ENCODE peak calls at places on chromosomes 11 and 22, in six cellular contexts. V is pancreas, J is stomach, F is spleen, T is gastrocnemius medialis, G is IMR-90. E is an unnamed sample.

GRCh38 chr11:129252621-129253020 is 60.5 kb upstream of the ARHGAP32 start:
- DNase-seq in J (no peak), T (no peak), V (no peak), G (no peak), F (no peak), E (no peak)

GRCh38 chr11:79054636-79055035 is 386.2 kb downstream of the TENM4 start:
- DNase-seq in V (no peak), G (peak; percentile 87), F (no peak), J (no peak), T (no peak), E (no peak)

GRCh38 chr11:88886796-88887195 is 179.0 kb downstream of the GRM5 start:
- DNase-seq in G (peak; percentile 46), F (no peak), T (no peak), V (no peak), J (no peak), E (no peak)

GRCh38 chr11:45022294-45023064 is 71.8 kb upstream of the TP53I11 start:
- DNase-seq in F (no peak), T (peak; percentile 73), V (no peak), J (no peak), G (peak; percentile 20), E (no peak)

GRCh38 chr11:22807855-22808558 is 21.6 kb downstream of the SVIP start:
- DNase-seq in J (no peak), G (peak; percentile 60), T (no peak), V (no peak), F (no peak), E (no peak)

GRCh38 chr11:111605681-111606080 is 3.4 kb downstream of the SIK2 start:
- DNase-seq in G (no peak), V (no peak), T (no peak), F (no peak), J (no peak), E (no peak)

GRCh38 chr11:96257972-96258951 is 84.7 kb downstream of the MAML2 start:
- DNase-seq in F (no peak), G (peak; percentile 58), T (no peak), V (no peak), J (no peak), E (no peak)

GRCh38 chr11:119533931-119534694 is 111.1 kb upstream of the THY1 start:
- DNase-seq in F (peak; percentile 91), V (peak; percentile 78), G (peak; percentile 23), T (peak; percentile 29), J (peak; percentile 83), E (peak; percentile 45)

GRCh38 chr22:35477911-35478582 is 62.6 kb upstream of the RASD2 start:
- DNase-seq in J (no peak), T (peak; percentile 40), G (peak; percentile 91), V (peak; percentile 41), F (no peak), E (peak; percentile 48)

GRCh38 chr11:24697722-24698121 is 200.9 kb downstream of the LUZP2 start:
- DNase-seq in V (no peak), T (no peak), F (no peak), G (peak; percentile 82), J (no peak), E (no peak)

GRCh38 chr11:99446400-99446799 is 425.7 kb downstream of the CNTN5 start:
- DNase-seq in V (no peak), F (no peak), G (no peak), J (no peak), T (no peak), E (no peak)

GRCh38 chr11:102577182-102577581 is 46.6 kb upstream of the MMP7 start:
- DNase-seq in T (no peak), F (no peak), G (peak; percentile 46), J (no peak), V (no peak), E (no peak)

GRCh38 chr22:24435323-24435645 is 7.9 kb downstream of the ADORA2A start:
- DNase-seq in J (no peak), F (no peak), V (no peak), G (no peak), T (no peak), E (no peak)

DNA sequence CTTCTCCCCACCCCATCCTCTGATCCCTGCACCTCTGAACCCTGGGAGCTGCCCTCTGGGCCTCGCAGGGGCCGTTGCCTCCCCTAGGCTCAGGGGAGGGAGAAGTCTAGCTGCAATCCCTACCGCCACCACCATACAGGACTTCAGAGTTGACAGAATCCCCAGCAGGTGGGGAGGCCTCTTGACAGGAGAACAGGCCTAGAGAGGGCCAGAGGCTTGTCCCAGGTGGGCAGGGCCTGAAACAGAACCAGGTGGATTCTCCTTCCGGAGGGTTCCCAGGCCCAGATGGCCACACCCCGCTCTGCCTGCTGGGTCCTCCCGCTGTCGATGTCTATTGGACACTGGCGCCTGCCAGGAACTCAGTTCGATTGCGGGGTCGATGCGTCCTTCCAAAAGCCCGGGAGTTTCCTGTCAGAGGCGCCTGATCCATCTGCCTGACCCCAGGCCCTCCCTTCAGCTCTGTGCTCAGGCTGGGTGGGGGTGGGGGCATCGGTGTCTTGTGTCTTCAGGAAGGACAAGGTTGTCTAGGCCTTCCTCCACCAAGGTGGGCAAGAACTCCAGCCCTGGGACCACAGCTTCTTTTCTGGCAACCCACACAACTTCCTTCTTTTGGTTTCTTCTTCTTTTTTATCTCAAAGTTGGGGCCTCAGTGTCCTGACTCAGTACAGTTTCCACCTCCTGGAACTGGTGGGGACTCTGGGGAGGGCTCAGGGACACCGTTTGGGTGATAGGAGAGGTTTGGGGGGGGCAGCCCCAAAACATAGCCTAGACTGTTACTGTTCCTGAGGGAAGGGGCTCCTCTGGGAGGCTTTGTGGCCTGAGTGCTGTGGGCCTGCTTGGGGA is 6.4 kb downstream of the STARD10 start:
- DNase-seq in G (no peak), V (peak; percentile 60), J (no peak), F (peak; percentile 81), T (no peak), E (no peak)
- H3K27ac ChIP-seq in G (no peak overlapping the region), V (peak overlapping the region; percentile 36), J (peak overlapping the region; percentile 96), F (peak overlapping the region; percentile 74), T (no peak overlapping the region), E (no peak overlapping the region)

GRCh38 chr11:5348516-5349194 is 2.7 kb upstream of the OR51B6 start:
- DNase-seq in T (no peak), J (no peak), G (no peak), V (no peak), F (no peak), E (no peak)
- H3K4me1 ChIP-seq in T (no peaks in the 10 kb centered on the region), J (no peaks in the 10 kb centered on the region), G (peaks cover 11% of the 10 kb centered on the region), V (no peaks in the 10 kb centered on the region), F (no peaks in the 10 kb centered on the region), E (no peaks in the 10 kb centered on the region)

DNA sequence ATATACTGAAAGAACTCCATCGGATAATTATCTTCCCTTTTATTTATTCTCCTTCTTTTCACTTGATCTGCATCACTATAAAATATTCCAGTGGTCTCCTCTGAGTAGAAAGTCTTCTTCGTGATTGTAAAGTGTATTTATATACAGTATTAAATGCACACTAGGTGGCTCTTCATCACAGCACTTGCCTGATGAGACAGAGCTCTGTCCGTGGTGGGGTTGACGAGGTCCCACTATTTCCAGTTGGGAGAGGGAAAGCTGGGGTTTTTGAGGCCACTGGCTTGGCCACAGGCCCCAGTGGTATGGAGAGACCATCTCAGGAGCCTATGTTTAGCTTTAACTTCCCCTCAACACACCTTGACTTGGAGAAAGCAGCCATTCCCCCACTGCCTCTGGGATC is 31.6 kb upstream of the ZBTB16 start:
- DNase-seq in G (no peak), J (no peak), V (no peak), F (no peak), T (no peak), E (no peak)
- TF ChIP-seq CTCF in G (no peak), J (no peak), V (no peak), F (no peak), T (no peak), E (no peak)

GRCh38 chr22:26431151-26431995 is 2.3 kb downstream of the ASPHD2 start:
- DNase-seq in T (no peak), V (no peak), G (no peak), F (no peak), J (no peak), E (no peak)
- H3K27ac ChIP-seq in T (no peak overlapping the region), V (no peak overlapping the region), G (no peak overlapping the region), F (no peak overlapping the region), J (no peak overlapping the region), E (no peak overlapping the region)

GRCh38 chr11:70012134-70012733 is 65.9 kb upstream of the ANO1 start:
- DNase-seq in T (no peak), F (no peak), V (no peak), J (no peak), G (no peak), E (no peak)
- H3K4me1 ChIP-seq in T (no peaks in the 10 kb centered on the region), F (no peaks in the 10 kb centered on the region), V (no peaks in the 10 kb centered on the region), J (no peaks in the 10 kb centered on the region), G (peaks cover 3% of the 10 kb centered on the region), E (peaks cover 11% of the 10 kb centered on the region)

DNA sequence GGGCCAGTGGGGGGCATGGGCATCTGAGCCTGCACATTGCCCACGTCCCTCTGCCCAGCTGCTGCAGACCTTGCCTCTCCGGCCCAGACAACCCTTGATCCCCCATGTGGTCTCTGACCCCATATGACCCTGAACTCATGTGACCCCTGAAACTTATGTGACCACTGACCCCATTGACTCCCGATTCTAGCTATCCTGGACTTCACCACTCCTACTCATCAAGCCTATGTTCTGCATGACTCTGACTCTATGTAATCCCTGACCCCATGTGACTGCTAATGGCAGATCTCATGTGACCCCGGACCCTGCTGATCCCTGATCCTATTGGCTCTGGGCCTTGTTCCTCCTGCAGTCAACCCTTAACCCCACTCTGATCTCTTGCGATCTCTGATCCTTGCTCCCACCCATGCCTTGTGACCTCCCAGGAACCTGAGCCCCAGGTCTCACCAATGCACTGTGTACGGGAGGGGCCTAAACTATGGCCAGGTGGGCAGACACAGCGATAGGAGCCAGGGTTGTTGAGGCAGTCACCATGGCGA is 5.7 kb downstream of the LTBP3 start:
- DNase-seq in G (no peak), J (no peak), V (no peak), T (no peak), F (no peak), E (no peak)
- TF ChIP-seq CTCF in G (no peak), J (no peak), V (no peak), T (no peak), F (no peak), E (no peak)

DNA sequence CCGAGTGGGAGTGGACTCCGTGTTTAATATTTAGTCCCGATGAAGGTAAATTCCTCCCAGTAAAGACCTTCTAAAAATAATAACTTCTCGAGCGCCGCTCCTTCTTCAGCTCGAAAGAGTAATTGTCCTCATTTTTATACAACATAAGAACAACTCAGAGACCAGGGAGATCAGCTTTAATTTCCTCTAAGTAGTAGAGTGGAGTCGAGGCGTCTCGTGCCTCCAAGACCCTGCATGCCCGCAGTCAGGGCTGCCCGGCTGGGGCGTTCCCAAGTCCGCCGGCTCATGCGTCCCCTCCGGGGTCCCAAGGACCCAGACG is 7.8 kb downstream of the WT1 start:
- DNase-seq in T (no peak), J (no peak), V (no peak), F (no peak), G (no peak), E (no peak)
- H3K27ac ChIP-seq in T (no peak overlapping the region), J (no peak overlapping the region), V (no peak overlapping the region), F (no peak overlapping the region), G (no peak overlapping the region), E (no peak overlapping the region)

E was measured in tibial artery.